ENCODE peak calls at places on chromosomes 5 and 9, in ten cellular contexts. L is astrocyte, T is right atrium auricular region, J is OCI-LY7, K is spleen, H is lower lobe of right lung, C is A549, Z is HL-60, M is left lung, R is WERI-Rb-1. B is an unnamed sample.

GRCh38 chr9:119234636-119235035 is 134.6 kb downstream of the BRINP1 start:
- DNase-seq in T (no peak), R (no peak), J (no peak), Z (no peak), H (no peak), K (no peak), M (no peak), C (no peak), L (no peak), B (no peak)

GRCh38 chr9:128929560-128929959 is 8.8 kb downstream of the PHYHD1 start:
- DNase-seq in C (no peak), Z (no peak), L (no peak), H (no peak), J (no peak), M (no peak), R (no peak), K (no peak), T (no peak), B (no peak)

GRCh38 chr9:19999491-20000057 is 210.7 kb upstream of the SLC24A2 start:
- DNase-seq in H (no peak), Z (no peak), M (no peak), K (no peak), C (no peak), T (no peak), J (no peak), L (peak; percentile 89), R (peak; percentile 52), B (no peak)

GRCh38 chr9:123353984-123354591 is 1.9 kb upstream of the CRB2 start:
- DNase-seq in R (peak; percentile 95), H (peak; percentile 70), J (peak; percentile 75), L (no peak), Z (peak; percentile 53), T (peak; percentile 65), K (peak; percentile 86), M (peak; percentile 84), C (peak; percentile 84), B (no peak)

GRCh38 chr5:27434335-27434734 is 395.9 kb upstream of the CDH9 start:
- DNase-seq in H (no peak), J (no peak), L (no peak), M (no peak), T (no peak), R (no peak), K (no peak), C (no peak), Z (no peak), B (no peak)

GRCh38 chr9:137511758-137512463 is 38.3 kb downstream of the PNPLA7 start:
- DNase-seq in T (no peak), C (no peak), H (no peak), Z (no peak), M (peak; percentile 54), K (peak; percentile 51), J (no peak), R (no peak), L (no peak), B (no peak)

GRCh38 chr5:38847549-38848341 is 1.9 kb downstream of the OSMR start:
- DNase-seq in K (no peak), H (no peak), R (no peak), T (no peak), J (no peak), C (peak; percentile 45), Z (no peak), M (no peak), L (peak; percentile 64), B (no peak)

GRCh38 chr5:150409638-150410523 is 2.8 kb downstream of the CD74 start:
- DNase-seq in L (peak; percentile 79), Z (peak; percentile 79), T (peak; percentile 85), M (no peak), H (peak; percentile 84), J (peak; percentile 84), K (peak; percentile 85), R (peak; percentile 83), C (peak; percentile 99), B (peak; percentile 89)

GRCh38 chr5:76571595-76571994 is 51.6 kb downstream of the F2RL2 start:
- DNase-seq in R (no peak), K (no peak), L (no peak), C (no peak), Z (no peak), J (peak; percentile 22), H (no peak), M (no peak), T (no peak), B (no peak)

GRCh38 chr9:107489144-107489673 is 360 bp downstream of the KLF4 start:
- DNase-seq in H (no peak), R (no peak), K (peak; percentile 90), L (no peak), M (no peak), C (no peak), J (no peak), T (no peak), Z (no peak), B (no peak)

GRCh38 chr5:88805151-88805784 is 77.7 kb downstream of the MEF2C start:
- DNase-seq in R (no peak), C (no peak), J (no peak), K (no peak), Z (no peak), L (no peak), T (no peak), H (no peak), M (no peak), B (no peak)

GRCh38 chr5:88808153-88808552 is 74.8 kb downstream of the MEF2C start:
- DNase-seq in R (no peak), T (no peak), K (no peak), Z (no peak), L (no peak), J (no peak), M (no peak), C (no peak), H (no peak), B (no peak)

GRCh38 chr5:88804444-88804843 is 78.5 kb downstream of the MEF2C start:
- DNase-seq in J (no peak), R (no peak), H (no peak), Z (no peak), M (peak; percentile 28), L (no peak), K (peak; percentile 59), T (no peak), C (no peak), B (no peak)

GRCh38 chr5:88806338-88806737 is 76.6 kb downstream of the MEF2C start:
- DNase-seq in C (no peak), H (no peak), T (no peak), R (no peak), Z (no peak), K (no peak), L (no peak), J (no peak), M (no peak), B (no peak)

GRCh38 chr5:88807327-88807726 is 75.7 kb downstream of the MEF2C start:
- DNase-seq in K (no peak), L (no peak), Z (no peak), M (no peak), C (no peak), J (no peak), H (no peak), T (no peak), R (no peak), B (no peak)
- TF ChIP-seq CTCF in K (no peak), L (no peak), Z (no peak), M (no peak), C (no peak), J (no peak), H (no peak), T (no peak), R (no peak), B (no peak)

DNA sequence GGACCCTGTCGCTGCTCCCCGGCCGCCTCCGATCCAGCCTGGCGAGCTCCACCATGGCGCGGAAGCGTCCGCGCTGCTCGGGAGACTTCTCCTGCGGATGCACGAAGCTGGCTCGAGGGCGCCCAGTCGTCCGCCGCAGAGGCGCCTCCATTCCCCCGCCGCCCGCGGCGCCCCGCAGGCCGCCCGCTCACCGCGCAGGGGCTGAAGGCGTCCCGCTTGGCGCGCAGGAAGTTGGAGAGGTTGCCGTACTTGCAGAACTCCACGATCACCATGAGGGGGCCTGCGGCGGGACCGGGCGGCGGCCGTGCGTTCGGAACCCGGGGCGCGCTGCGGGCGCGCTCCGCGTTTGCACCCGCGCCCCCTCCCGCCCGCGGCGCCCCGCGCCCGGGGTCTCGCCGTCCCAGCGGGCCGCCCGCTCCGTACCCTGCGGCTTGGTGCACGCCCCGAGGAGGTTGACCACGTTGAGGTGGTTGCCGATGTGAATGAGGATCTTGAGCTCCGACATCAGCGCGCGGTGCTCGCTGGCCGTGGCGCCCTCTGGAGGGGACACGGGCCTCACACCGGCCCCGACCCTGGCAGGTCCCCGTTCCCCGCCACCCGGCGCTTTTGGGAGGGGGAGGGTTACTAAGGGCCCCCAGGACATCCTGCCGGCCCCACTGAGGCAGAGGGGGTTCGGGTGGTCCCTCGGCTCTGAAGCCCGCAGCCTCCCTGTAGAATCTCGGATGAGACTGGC is 27.7 kb upstream of the SCGB3A1 start:
- DNase-seq in H (no peak), K (no peak), R (peak; percentile 64), Z (peak; percentile 73), C (peak; percentile 81), J (no peak), M (no peak), L (peak; percentile 56), T (no peak), B (no peak)
- H3K4me3 ChIP-seq in H (peak overlapping the region; percentile 41), K (no peak overlapping the region), R (peak overlapping the region; percentile 43), Z (peak overlapping the region; percentile 33), C (peak overlapping the region; percentile 59), J (no peak overlapping the region), M (no peak overlapping the region), L (peak overlapping the region; percentile 46), T (peak overlapping the region; percentile 30), B (peak overlapping the region; percentile 35)

GRCh38 chr9:2755285-2755684 is 38.0 kb downstream of the KCNV2 start:
- DNase-seq in K (no peak), T (no peak), C (no peak), M (no peak), L (no peak), R (peak; percentile 25), Z (no peak), J (no peak), H (no peak), B (no peak)
- H3K27ac ChIP-seq in K (no peak overlapping the region), T (no peak overlapping the region), C (no peak overlapping the region), M (no peak overlapping the region), L (no peak overlapping the region), R (peak overlapping the region; percentile 62), Z (no peak overlapping the region), J (no peak overlapping the region), H (no peak overlapping the region), B (no peak overlapping the region)

GRCh38 chr5:81853005-81853357 is 102.1 kb upstream of the SSBP2 start:
- DNase-seq in L (no peak), R (peak; percentile 27), Z (no peak), C (no peak), T (no peak), H (no peak), J (peak; percentile 48), K (no peak), M (no peak), B (no peak)

GRCh38 chr5:81852277-81853004 is 101.5 kb upstream of the SSBP2 start:
- DNase-seq in R (peak; percentile 49), M (peak; percentile 86), C (no peak), J (peak; percentile 76), T (no peak), H (peak; percentile 54), L (peak; percentile 61), Z (peak; percentile 41), K (peak; percentile 89), B (no peak)

GRCh38 chr5:81855576-81855975 is 104.7 kb upstream of the SSBP2 start:
- DNase-seq in H (no peak), L (no peak), R (no peak), K (no peak), M (no peak), C (no peak), Z (no peak), T (no peak), J (no peak), B (no peak)

GRCh38 chr5:81854915-81855314 is 104.0 kb upstream of the SSBP2 start:
- DNase-seq in M (no peak), T (no peak), Z (no peak), C (no peak), L (no peak), H (no peak), R (no peak), J (no peak), K (no peak), B (no peak)

GRCh38 chr5:81854485-81854884 is 103.6 kb upstream of the SSBP2 start:
- DNase-seq in J (no peak), H (no peak), Z (no peak), T (no peak), M (no peak), C (no peak), R (no peak), K (no peak), L (no peak), B (no peak)
- TF ChIP-seq CTCF in J (peak; percentile 58), H (no peak), Z (no peak), T (no peak), M (peak; percentile 17), C (peak; percentile 17), R (no peak), K (no peak), L (no peak), B (no peak)